ENCODE peak calls at places on chromosomes 12 and 14, in five cellular contexts. Q is GM18507, C is AG04450, X is neural crest cell, I is T-helper 9 cell. D is an unnamed sample.

GRCh38 chr12:122646568-122647220 is 56.5 kb downstream of the HCAR2 start:
- DNase-seq in Q (no peak), C (peak), X (no peak), I (no peak), D (no peak)

GRCh38 chr12:124413401-124413800 is 118.5 kb downstream of the RFLNA start:
- DNase-seq in Q (no peak), C (no peak), X (no peak), I (no peak), D (no peak)

GRCh38 chr14:52906141-52906601 is 44.7 kb downstream of the FERMT2 start:
- DNase-seq in Q (no peak), C (peak), X (no peak), I (no peak), D (peak)

GRCh38 chr12:82841379-82841778 is 154.7 kb downstream of the TMTC2 start:
- DNase-seq in Q (no peak), C (no peak), X (no peak), I (no peak), D (no peak)

GRCh38 chr12:96368233-96368632 is 32.0 kb downstream of the CDK17 start:
- DNase-seq in Q (no peak), C (no peak), X (no peak), I (no peak), D (no peak)

GRCh38 chr12:50556273-50556672 is 51.5 kb downstream of the DIP2B start:
- DNase-seq in Q (no peak), C (no peak), X (no peak), I (no peak), D (no peak)

GRCh38 chr14:99325016-99325415 is 53.0 kb upstream of the BCL11B start:
- DNase-seq in Q (no peak), C (no peak), X (no peak), I (no peak), D (no peak)

GRCh38 chr12:108694812-108695278 is 36.5 kb downstream of the CORO1C start:
- DNase-seq in Q (no peak), C (no peak), X (no peak), I (no peak), D (no peak)

GRCh38 chr14:61911534-61911933 is 149.3 kb downstream of the SNAPC1 start:
- DNase-seq in Q (no peak), C (no peak), X (no peak), I (no peak), D (no peak)

GRCh38 chr12:27273114-27273513 is 29.0 kb downstream of the STK38L start:
- DNase-seq in Q (no peak), C (no peak), X (no peak), I (no peak), D (no peak)

GRCh38 chr14:103740991-103741689 is 25.5 kb downstream of the ZFYVE21 start:
- DNase-seq in Q (no peak), C (no peak), X (no peak), I (no peak), D (no peak)

GRCh38 chr14:99131632-99132271 is 140.2 kb downstream of the BCL11B start:
- DNase-seq in Q (no peak), C (no peak), X (no peak), I (no peak), D (no peak)